ENCODE peak calls at places on chromosomes 5 and 9, in ten cellular contexts. R, Q, O, Y, U, C, B, L, Z and H are unnamed samples.

GRCh38 chr9:133478851-133479711 is at the start of gene SLC2A6:
- DNase-seq in R (peak), Q (peak), O (peak), Y (peak), U (peak), C (peak), B (peak), L (peak), Z (peak), H (no peak)

GRCh38 chr9:78782234-78782633 is 485.3 kb downstream of the PSAT1 start:
- DNase-seq in R (no peak), Q (no peak), O (no peak), Y (no peak), U (no peak), C (no peak), B (no peak), L (no peak), Z (no peak), H (no peak)

GRCh38 chr9:136326061-136326776 is 1.1 kb upstream of the GPSM1 start:
- DNase-seq in R (no peak), Q (peak), O (no peak), Y (peak), U (no peak), C (no peak), B (no peak), L (no peak), Z (no peak), H (no peak)

GRCh38 chr9:19154135-19154612 is 26.9 kb upstream of the PLIN2 start:
- DNase-seq in R (no peak), Q (no peak), O (peak), Y (no peak), U (peak), C (no peak), B (no peak), L (no peak), Z (peak), H (peak)

GRCh38 chr9:4866239-4866969 is 73.7 kb downstream of the RCL1 start:
- DNase-seq in R (no peak), Q (no peak), O (no peak), Y (peak), U (no peak), C (no peak), B (no peak), L (no peak), Z (no peak), H (no peak)

GRCh38 chr5:54320256-54320655 is 9.9 kb upstream of the ARL15 start:
- DNase-seq in R (no peak), Q (no peak), O (no peak), Y (no peak), U (no peak), C (no peak), B (no peak), L (no peak), Z (no peak), H (no peak)

GRCh38 chr9:85112933-85113418 is 443.4 kb downstream of the NTRK2 start:
- DNase-seq in R (no peak), Q (no peak), O (no peak), Y (no peak), U (no peak), C (no peak), B (no peak), L (no peak), Z (no peak), H (no peak)

GRCh38 chr5:136062563-136063274 is 33.9 kb downstream of the TGFBI start:
- DNase-seq in R (peak), Q (peak), O (peak), Y (peak), U (no peak), C (no peak), B (no peak), L (no peak), Z (peak), H (no peak)

GRCh38 chr9:33348998-33349397 is 53.4 kb downstream of the AQP7 start:
- DNase-seq in R (no peak), Q (no peak), O (no peak), Y (no peak), U (no peak), C (no peak), B (no peak), L (no peak), Z (no peak), H (no peak)

GRCh38 chr9:87402537-87402936 is 95.1 kb upstream of the DAPK1 start:
- DNase-seq in R (no peak), Q (no peak), O (no peak), Y (no peak), U (no peak), C (no peak), B (no peak), L (no peak), Z (no peak), H (no peak)

GRCh38 chr5:177440211-177440989 is 6.2 kb upstream of the PRR7 start:
- DNase-seq in R (no peak), Q (no peak), O (no peak), Y (no peak), U (no peak), C (no peak), B (peak), L (no peak), Z (no peak), H (no peak)

GRCh38 chr5:56112526-56113121 is 117.9 kb upstream of the IL6ST start:
- DNase-seq in R (no peak), Q (no peak), O (no peak), Y (no peak), U (no peak), C (no peak), B (no peak), L (no peak), Z (no peak), H (no peak)

GRCh38 chr5:14557203-14557725 is 24.3 kb upstream of the OTULINL start:
- DNase-seq in R (no peak), Q (no peak), O (no peak), Y (no peak), U (no peak), C (no peak), B (no peak), L (no peak), Z (no peak), H (no peak)

GRCh38 chr9:13705913-13706312 is 426.4 kb upstream of the MPDZ start:
- DNase-seq in R (no peak), Q (no peak), O (no peak), Y (peak), U (peak), C (no peak), B (no peak), L (no peak), Z (peak), H (no peak)

GRCh38 chr9:122386316-122386872 is 15.6 kb downstream of the PTGS1 start:
- DNase-seq in R (no peak), Q (no peak), O (no peak), Y (no peak), U (no peak), C (no peak), B (no peak), L (no peak), Z (peak), H (no peak)

GRCh38 chr5:80284720-80285119 is 28.9 kb upstream of the SERINC5 start:
- DNase-seq in R (peak), Q (no peak), O (no peak), Y (no peak), U (no peak), C (no peak), B (peak), L (no peak), Z (no peak), H (no peak)

GRCh38 chr5:179256229-179257189 is 88.8 kb downstream of the ADAMTS2 start:
- DNase-seq in R (no peak), Q (peak), O (peak), Y (no peak), U (no peak), C (no peak), B (no peak), L (no peak), Z (no peak), H (no peak)

GRCh38 chr5:11390369-11390768 is 513.9 kb downstream of the CTNND2 start:
- DNase-seq in R (no peak), Q (no peak), O (no peak), Y (no peak), U (no peak), C (no peak), B (no peak), L (no peak), Z (no peak), H (no peak)

GRCh38 chr5:107518219-107519015 is 152.3 kb downstream of the EFNA5 start:
- DNase-seq in R (no peak), Q (no peak), O (no peak), Y (no peak), U (no peak), C (no peak), B (no peak), L (no peak), Z (no peak), H (no peak)

GRCh38 chr5:169286572-169287325 is 14.2 kb downstream of the SLIT3 start:
- DNase-seq in R (no peak), Q (no peak), O (peak), Y (no peak), U (no peak), C (no peak), B (no peak), L (no peak), Z (peak), H (no peak)

GRCh38 chr9:109968702-109969450 is 188.9 kb downstream of the PALM2AKAP2 start:
- DNase-seq in R (no peak), Q (peak), O (no peak), Y (peak), U (no peak), C (no peak), B (no peak), L (no peak), Z (no peak), H (no peak)

GRCh38 chr5:73495772-73496346 is 2.4 kb upstream of the BTF3 start:
- DNase-seq in R (no peak), Q (no peak), O (no peak), Y (no peak), U (no peak), C (no peak), B (no peak), L (no peak), Z (no peak), H (no peak)

GRCh38 chr9:137326436-137327060 is 24.5 kb upstream of the NRARP start:
- DNase-seq in R (peak), Q (no peak), O (no peak), Y (no peak), U (no peak), C (no peak), B (peak), L (no peak), Z (no peak), H (no peak)

GRCh38 chr5:140220032-140220697 is 45.2 kb downstream of the CYSTM1 start:
- DNase-seq in R (no peak), Q (no peak), O (no peak), Y (no peak), U (no peak), C (peak), B (no peak), L (no peak), Z (no peak), H (peak)

GRCh38 chr5:42813533-42813932 is 1.8 kb upstream of the SELENOP start:
- DNase-seq in R (no peak), Q (peak), O (no peak), Y (no peak), U (no peak), C (peak), B (no peak), L (no peak), Z (no peak), H (no peak)

GRCh38 chr5:77140350-77140749 is 53.3 kb upstream of the ZBED3 start:
- DNase-seq in R (no peak), Q (no peak), O (no peak), Y (no peak), U (no peak), C (no peak), B (no peak), L (no peak), Z (no peak), H (no peak)

GRCh38 chr5:127754259-127754658 is 51.1 kb downstream of the CCDC192 start:
- DNase-seq in R (no peak), Q (no peak), O (no peak), Y (peak), U (peak), C (no peak), B (no peak), L (no peak), Z (no peak), H (no peak)

GRCh38 chr9:89863837-89864236 is 259.0 kb downstream of the GADD45G start:
- DNase-seq in R (no peak), Q (no peak), O (no peak), Y (no peak), U (no peak), C (no peak), B (no peak), L (peak), Z (no peak), H (no peak)

GRCh38 chr5:174922955-174923354 is 198.6 kb downstream of the MSX2 start:
- DNase-seq in R (no peak), Q (no peak), O (no peak), Y (no peak), U (no peak), C (no peak), B (no peak), L (no peak), Z (no peak), H (no peak)

GRCh38 chr5:67090593-67090992 is 106.0 kb downstream of the CD180 start:
- DNase-seq in R (no peak), Q (no peak), O (no peak), Y (no peak), U (no peak), C (no peak), B (no peak), L (no peak), Z (no peak), H (no peak)

GRCh38 chr5:67093259-67093658 is 103.3 kb downstream of the CD180 start:
- DNase-seq in R (no peak), Q (no peak), O (no peak), Y (no peak), U (no peak), C (no peak), B (no peak), L (no peak), Z (no peak), H (no peak)

GRCh38 chr5:67094476-67095300 is 101.9 kb downstream of the CD180 start:
- DNase-seq in R (no peak), Q (peak), O (no peak), Y (peak), U (no peak), C (no peak), B (no peak), L (no peak), Z (no peak), H (peak)

GRCh38 chr5:67090040-67090439 is 106.6 kb downstream of the CD180 start:
- DNase-seq in R (no peak), Q (no peak), O (no peak), Y (no peak), U (no peak), C (no peak), B (no peak), L (no peak), Z (no peak), H (no peak)

GRCh38 chr5:67092447-67093023 is 104.1 kb downstream of the CD180 start:
- DNase-seq in R (no peak), Q (no peak), O (no peak), Y (no peak), U (no peak), C (no peak), B (no peak), L (no peak), Z (no peak), H (no peak)
- H3K4me3 ChIP-seq in R (no peak), Q (no peak), O (peak), Y (no peak), U (no peak), C (no peak), B (no peak), L (peak), Z (peak), H (no peak)

GRCh38 chr9:93471135-93471534 is 17.8 kb upstream of the FAM120AOS start:
- DNase-seq in R (no peak), Q (no peak), O (no peak), Y (no peak), U (no peak), C (no peak), B (no peak), L (no peak), Z (no peak), H (no peak)

GRCh38 chr9:93467462-93467861 is 14.1 kb upstream of the FAM120AOS start:
- DNase-seq in R (no peak), Q (no peak), O (no peak), Y (no peak), U (no peak), C (no peak), B (no peak), L (no peak), Z (no peak), H (no peak)

GRCh38 chr9:93470391-93470790 is 17.0 kb upstream of the FAM120AOS start:
- DNase-seq in R (no peak), Q (no peak), O (no peak), Y (no peak), U (no peak), C (no peak), B (no peak), L (no peak), Z (no peak), H (no peak)

GRCh38 chr9:93467062-93467416 is 13.7 kb upstream of the FAM120AOS start:
- DNase-seq in R (no peak), Q (no peak), O (no peak), Y (no peak), U (no peak), C (no peak), B (no peak), L (no peak), Z (no peak), H (no peak)

DNA sequence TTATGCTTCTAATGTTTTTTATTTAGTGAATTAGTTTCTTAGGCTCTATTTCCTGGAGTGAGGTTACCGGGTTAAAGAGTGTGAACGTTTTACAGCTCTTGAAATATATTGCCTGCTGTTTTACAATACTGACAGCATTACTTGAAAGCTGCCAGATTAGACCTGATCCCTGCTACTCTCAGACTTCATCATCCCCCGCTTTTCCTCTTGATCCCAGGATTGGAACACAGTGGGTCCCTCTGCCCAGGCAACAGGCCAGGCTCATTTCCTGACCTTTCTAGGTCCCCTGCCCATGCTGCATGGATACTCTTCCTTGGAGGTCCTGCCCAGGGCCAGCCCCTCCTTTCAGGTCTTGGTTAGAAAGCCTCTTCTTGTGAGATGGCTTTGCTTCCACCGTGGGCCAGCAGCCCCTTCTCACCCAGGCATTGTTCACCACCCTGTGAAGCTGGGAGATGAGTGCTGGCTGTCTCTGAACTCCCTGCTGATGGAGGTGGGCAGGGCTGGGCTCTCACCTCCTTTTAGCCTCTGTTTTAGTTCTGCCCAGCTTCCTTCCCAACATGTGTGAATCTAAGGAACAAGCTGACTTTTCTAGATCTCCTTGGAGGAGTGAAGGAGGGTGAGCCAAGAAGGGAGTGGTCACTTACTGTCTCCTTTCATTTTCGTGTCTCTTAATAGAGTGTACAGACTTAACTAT is 15.5 kb upstream of the FAM120AOS start:
- DNase-seq in R (no peak), Q (peak), O (no peak), Y (peak), U (no peak), C (no peak), B (no peak), L (no peak), Z (no peak), H (no peak)
- H3K4me3 ChIP-seq in R (no peak), Q (no peak), O (no peak), Y (no peak), U (no peak), C (no peak), B (no peak), L (no peak), Z (peak), H (peak)

GRCh38 chr9:134769084-134769455 is 111.5 kb upstream of the FCN2 start:
- DNase-seq in R (no peak), Q (no peak), O (no peak), Y (no peak), U (no peak), C (no peak), B (no peak), L (no peak), Z (no peak), H (no peak)

GRCh38 chr9:134765785-134766184 is 114.8 kb upstream of the FCN2 start:
- DNase-seq in R (no peak), Q (no peak), O (no peak), Y (no peak), U (no peak), C (no peak), B (no peak), L (no peak), Z (no peak), H (no peak)

GRCh38 chr9:134768332-134769083 is 112.1 kb upstream of the FCN2 start:
- DNase-seq in R (no peak), Q (no peak), O (peak), Y (no peak), U (peak), C (no peak), B (no peak), L (no peak), Z (no peak), H (no peak)

GRCh38 chr9:134764870-134765269 is 115.7 kb upstream of the FCN2 start:
- DNase-seq in R (no peak), Q (no peak), O (no peak), Y (no peak), U (no peak), C (no peak), B (no peak), L (peak), Z (no peak), H (no peak)

DNA sequence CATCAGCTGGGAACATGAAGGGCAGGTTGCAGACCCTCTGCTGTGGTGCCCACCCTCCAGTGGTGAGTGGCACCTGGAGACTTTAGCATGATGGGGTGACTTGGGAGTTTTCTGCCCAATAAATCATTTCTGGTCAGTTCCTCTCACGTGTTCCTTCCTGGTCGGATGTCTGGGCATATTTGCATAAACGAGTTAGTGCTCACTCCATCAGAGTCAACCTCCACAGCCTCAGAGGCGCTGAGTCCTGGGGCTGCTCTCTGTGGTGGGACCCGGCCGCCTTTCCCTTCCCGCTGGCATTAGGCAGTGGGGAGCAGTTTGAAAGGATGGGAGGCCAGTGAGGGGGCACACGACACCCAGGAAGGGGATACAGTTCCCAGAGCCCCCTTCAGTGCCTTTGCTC is 114.0 kb upstream of the FCN2 start:
- DNase-seq in R (no peak), Q (no peak), O (no peak), Y (no peak), U (no peak), C (no peak), B (no peak), L (no peak), Z (no peak), H (no peak)
- H3K4me3 ChIP-seq in R (no peak), Q (no peak), O (no peak), Y (no peak), U (no peak), C (no peak), B (no peak), L (no peak), Z (no peak), H (no peak)

GRCh38 chr9:115941561-115942315 is 211.9 kb upstream of the PAPPA start:
- DNase-seq in R (no peak), Q (no peak), O (no peak), Y (no peak), U (no peak), C (no peak), B (no peak), L (no peak), Z (no peak), H (peak)

GRCh38 chr9:115943591-115944165 is 209.9 kb upstream of the PAPPA start:
- DNase-seq in R (no peak), Q (no peak), O (no peak), Y (no peak), U (no peak), C (no peak), B (no peak), L (no peak), Z (no peak), H (no peak)

GRCh38 chr9:115944166-115944948 is 209.2 kb upstream of the PAPPA start:
- DNase-seq in R (no peak), Q (no peak), O (peak), Y (peak), U (peak), C (no peak), B (no peak), L (peak), Z (peak), H (no peak)

GRCh38 chr9:115938479-115938878 is 215.1 kb upstream of the PAPPA start:
- DNase-seq in R (no peak), Q (no peak), O (no peak), Y (no peak), U (no peak), C (no peak), B (no peak), L (no peak), Z (no peak), H (no peak)

DNA sequence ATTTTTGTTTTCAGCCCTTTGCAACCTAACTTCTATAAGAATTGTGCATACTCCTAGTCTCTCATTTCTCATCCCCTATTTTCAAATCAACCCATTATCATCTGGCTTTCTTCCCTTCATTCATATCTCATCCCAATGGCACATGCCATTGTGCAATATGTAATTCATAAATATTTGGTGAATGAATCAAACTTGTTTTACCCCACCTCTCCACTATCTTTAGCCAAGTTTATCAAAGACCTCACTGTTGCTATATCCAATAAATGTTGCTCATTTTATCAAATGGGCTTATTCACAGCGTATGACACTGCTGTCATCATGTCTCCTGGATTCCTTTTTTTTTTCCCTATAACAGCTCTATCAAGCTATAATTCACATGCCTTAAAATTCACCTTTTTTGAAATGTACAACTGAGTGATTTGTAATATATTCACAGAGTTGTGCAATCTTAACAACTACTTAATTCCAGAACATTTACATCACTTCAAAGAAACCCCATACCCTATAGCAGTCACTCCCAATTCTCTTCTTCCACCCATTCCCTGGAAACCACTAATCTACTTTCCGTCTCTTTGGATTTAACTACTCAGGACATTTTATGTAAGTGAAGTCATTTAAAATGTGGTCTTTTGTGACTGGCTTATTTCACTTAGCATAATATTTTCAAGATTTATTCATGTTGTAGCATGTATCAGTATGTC is 214.4 kb upstream of the PAPPA start:
- DNase-seq in R (no peak), Q (no peak), O (no peak), Y (no peak), U (no peak), C (no peak), B (no peak), L (no peak), Z (no peak), H (no peak)
- H3K4me3 ChIP-seq in R (no peak), Q (no peak), O (no peak), Y (no peak), U (no peak), C (no peak), B (no peak), L (no peak), Z (no peak), H (no peak)